ENCODE peak calls at places on chromosomes 5 and 9, in six cellular contexts. M, V, K, Q, J and D are unnamed samples.

GRCh38 chr9:126667190-126668055 is 53.7 kb downstream of the LMX1B start:
- DNase-seq in Q (no peak), M (no peak), J (no peak), K (no peak), V (no peak), D (no peak)

GRCh38 chr5:74375271-74375670 is 265.3 kb downstream of the ENC1 start:
- DNase-seq in J (no peak), Q (no peak), M (no peak), K (no peak), V (no peak), D (no peak)

GRCh38 chr5:134084570-134084969 is 29.9 kb upstream of the TCF7 start:
- DNase-seq in M (no peak), J (no peak), K (no peak), V (no peak), Q (no peak), D (no peak)

GRCh38 chr5:172909931-172910502 is 49.2 kb upstream of the RPL26L1 start:
- DNase-seq in J (peak; percentile 100), Q (no peak), K (no peak), M (no peak), V (no peak), D (no peak)

GRCh38 chr5:175202461-175203065 is 241.4 kb downstream of the DRD1 start:
- DNase-seq in M (peak; percentile 88), J (peak; percentile 71), Q (no peak), K (no peak), V (no peak), D (no peak)

GRCh38 chr5:9894571-9895304 is 264.6 kb upstream of the TAS2R1 start:
- DNase-seq in Q (no peak), M (no peak), V (no peak), K (no peak), J (no peak), D (no peak)

GRCh38 chr5:55694152-55694830 is 17.8 kb downstream of the SLC38A9 start:
- DNase-seq in Q (peak; percentile 55), M (no peak), V (no peak), J (peak; percentile 43), K (no peak), D (no peak)

GRCh38 chr5:124655943-124656459 is 90.4 kb downstream of the ZNF608 start:
- DNase-seq in J (peak; percentile 94), M (no peak), V (no peak), Q (peak; percentile 18), K (no peak), D (peak; percentile 19)

GRCh38 chr9:126932871-126933321 is 18.3 kb downstream of the RALGPS1 start:
- DNase-seq in V (no peak), K (no peak), Q (no peak), J (no peak), M (no peak), D (no peak)

GRCh38 chr5:103895738-103896137 is 333.1 kb upstream of the NUDT12 start:
- DNase-seq in M (no peak), K (no peak), Q (no peak), J (no peak), V (no peak), D (no peak)

GRCh38 chr9:132991351-132992300 is 13.1 kb downstream of the GFI1B start:
- DNase-seq in M (no peak), K (no peak), Q (peak; percentile 95), J (no peak), V (no peak), D (no peak)

GRCh38 chr9:14935099-14935710 is 25.0 kb upstream of the FREM1 start:
- DNase-seq in K (no peak), M (no peak), Q (no peak), J (no peak), V (no peak), D (no peak)

GRCh38 chr9:100352201-100352726 is 478 bp downstream of the TEX10 start:
- DNase-seq in M (peak; percentile 57), Q (peak; percentile 61), V (peak; percentile 44), K (peak; percentile 39), J (peak; percentile 10), D (peak; percentile 51)

GRCh38 chr9:110180713-110181434 is 27.1 kb downstream of the C9orf152 start:
- DNase-seq in V (no peak), Q (peak; percentile 28), J (peak; percentile 80), M (peak; percentile 58), K (no peak), D (no peak)

GRCh38 chr5:142869883-142870282 is 99.7 kb downstream of the ARHGAP26 start:
- DNase-seq in J (peak; percentile 11), M (no peak), K (peak; percentile 40), V (peak; percentile 38), Q (no peak), D (no peak)

GRCh38 chr5:79694183-79694582 is 4.5 kb downstream of the CMYA5 start:
- DNase-seq in M (no peak), V (no peak), Q (no peak), K (no peak), J (no peak), D (no peak)

GRCh38 chr5:79695501-79695900 is 5.9 kb downstream of the CMYA5 start:
- DNase-seq in Q (no peak), J (no peak), V (no peak), K (no peak), M (no peak), D (no peak)

GRCh38 chr5:79699766-79700400 is 10.2 kb downstream of the CMYA5 start:
- DNase-seq in M (no peak), J (no peak), Q (no peak), V (no peak), K (no peak), D (no peak)

GRCh38 chr5:79694652-79695051 is 5.0 kb downstream of the CMYA5 start:
- DNase-seq in M (no peak), J (peak; percentile 47), V (peak; percentile 52), K (peak; percentile 51), Q (no peak), D (no peak)

GRCh38 chr5:79697222-79698164 is 7.9 kb downstream of the CMYA5 start:
- DNase-seq in Q (peak; percentile 75), V (peak; percentile 75), J (peak; percentile 65), K (peak; percentile 60), M (no peak), D (no peak)
- TF ChIP-seq POLR2A in Q (no peak), V (no peak), J (no peak), K (no peak), M (no peak), D (no peak)

DNA sequence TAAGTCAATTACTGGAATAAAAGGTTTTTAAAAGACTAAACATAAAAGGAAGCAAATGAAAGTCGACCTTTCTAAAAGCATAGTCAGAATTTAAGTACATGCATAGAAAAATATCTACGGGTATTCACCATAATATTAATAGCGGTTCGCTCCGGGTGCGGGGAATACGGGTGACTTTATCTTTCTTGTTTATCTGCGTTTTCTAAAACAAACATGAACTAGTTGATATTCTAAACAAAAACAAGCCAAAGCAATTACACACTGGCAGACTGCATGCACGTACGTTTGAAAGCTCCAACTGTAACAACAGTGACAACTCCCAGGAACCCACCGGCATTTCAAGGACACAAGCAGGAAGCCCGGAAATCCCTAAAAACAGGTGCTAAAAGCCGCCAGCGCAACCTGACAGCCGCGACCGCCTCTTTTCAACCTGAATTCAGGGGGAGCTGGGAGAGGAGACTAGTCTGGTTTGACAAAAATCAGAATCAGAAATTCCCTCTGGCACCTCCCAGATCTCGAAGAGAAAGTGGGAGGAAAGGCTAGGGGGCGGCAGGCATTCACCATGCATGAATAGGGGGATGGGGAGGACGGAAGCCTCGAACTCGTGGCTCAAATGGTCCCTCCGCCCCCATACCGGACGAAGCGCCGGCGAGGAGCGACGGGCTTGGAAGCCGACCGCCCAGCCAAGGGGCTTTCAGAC is 512 bp downstream of the PANK3 start:
- DNase-seq in K (no peak), J (no peak), M (no peak), Q (no peak), V (peak; percentile 74), D (no peak)
- TF ChIP-seq POLR2A in K (no peak), J (no peak), M (no peak), Q (no peak), V (no peak), D (no peak)

DNA sequence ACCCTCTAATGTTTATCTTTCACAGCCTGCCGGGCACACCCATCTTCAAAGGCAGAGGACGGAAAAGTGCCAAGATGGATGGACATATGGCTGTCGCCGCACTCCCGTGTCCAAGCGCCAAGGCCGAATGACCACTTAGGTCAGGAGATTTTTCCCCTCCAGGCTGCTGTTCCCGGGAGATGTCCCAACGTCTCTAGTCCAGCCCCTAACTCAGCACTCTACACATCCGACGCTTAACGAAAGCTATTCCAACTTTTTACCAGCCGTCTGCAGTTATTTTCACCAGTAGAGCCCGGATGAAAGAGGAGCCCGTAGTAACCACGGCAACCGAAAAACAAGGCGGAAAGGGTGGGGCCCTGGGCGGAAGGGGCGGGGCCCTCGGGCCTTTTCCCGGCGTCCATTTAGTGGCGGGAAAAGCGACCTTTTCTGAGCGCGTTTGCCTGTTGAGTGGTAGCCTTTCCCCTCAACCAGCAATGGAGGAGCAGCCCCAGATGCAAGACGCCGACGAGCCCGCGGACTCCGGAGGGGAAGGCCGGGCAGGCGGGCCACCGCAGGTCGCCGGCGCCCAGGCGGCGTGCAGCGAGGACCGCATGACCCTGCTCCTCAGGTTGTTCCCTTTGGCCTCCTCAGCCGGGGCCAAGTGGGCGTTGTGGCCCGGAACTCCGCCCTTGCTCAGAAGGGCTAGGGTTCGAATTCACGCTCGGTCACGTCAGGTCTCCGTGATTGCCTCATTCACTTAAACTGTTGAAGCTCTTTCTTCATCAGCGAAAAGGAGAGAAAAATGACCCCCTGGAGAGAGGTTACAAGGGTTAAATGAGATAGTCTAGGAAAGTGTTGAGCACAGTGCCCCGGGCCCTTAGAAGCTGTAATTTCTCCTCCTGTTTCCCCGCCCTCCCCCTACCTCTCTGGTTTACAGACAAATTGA is at the start of gene CENPH:
- DNase-seq in V (peak; percentile 94), M (peak; percentile 97), K (peak; percentile 88), J (peak; percentile 88), Q (peak; percentile 94), D (peak; percentile 73)
- TF ChIP-seq POLR2A in V (no peak), M (no peak), K (no peak), J (peak; percentile 80), Q (peak; percentile 66), D (peak; percentile 48)

GRCh38 chr9:96089425-96089824 is 212.6 kb downstream of the HSD17B3 start:
- DNase-seq in Q (no peak), J (no peak), V (no peak), K (no peak), M (peak; percentile 7), D (no peak)
- TF ChIP-seq POLR2A in Q (no peak), J (no peak), V (no peak), K (no peak), M (no peak), D (no peak)

GRCh38 chr9:135729480-135729879 is 27.5 kb downstream of the KCNT1 start:
- DNase-seq in V (no peak), M (no peak), K (no peak), J (no peak), Q (peak; percentile 94), D (no peak)

GRCh38 chr9:135724186-135724797 is 22.3 kb downstream of the KCNT1 start:
- DNase-seq in V (no peak), Q (no peak), J (no peak), M (no peak), K (no peak), D (no peak)

GRCh38 chr9:135726138-135726853 is 24.3 kb downstream of the KCNT1 start:
- DNase-seq in M (no peak), K (no peak), V (no peak), J (no peak), Q (no peak), D (no peak)

GRCh38 chr9:135728436-135729110 is 26.6 kb downstream of the KCNT1 start:
- DNase-seq in V (no peak), K (no peak), Q (no peak), J (no peak), M (no peak), D (no peak)

GRCh38 chr9:135727257-135727875 is 25.4 kb downstream of the KCNT1 start:
- DNase-seq in J (no peak), K (no peak), Q (no peak), M (no peak), V (no peak), D (no peak)
- TF ChIP-seq POLR2A in J (no peak), K (no peak), Q (no peak), M (no peak), V (no peak), D (no peak)